ENCODE peak calls at places on chromosomes 7 and 10, in eight cellular contexts. Y, N, G, D, J, C, L and B are unnamed samples.
A peak's percentile ranks its signal among the peaks of the same experiment; 100 is the strongest.

GRCh38 chr10:126905776-126906703 is 812 bp downstream of the DOCK1 start:
- DNase-seq in N (peak; percentile 36), Y (no peak), L (no peak), J (no peak), G (no peak), C (no peak), D (no peak), B (peak; percentile 50)

GRCh38 chr7:157335256-157335655 is 1.5 kb upstream of the DNAJB6 start:
- DNase-seq in C (no peak), J (no peak), G (no peak), D (no peak), L (no peak), Y (no peak), N (no peak), B (no peak)

GRCh38 chr7:81150951-81151361 is 232.1 kb upstream of the SEMA3C start:
- DNase-seq in Y (no peak), C (no peak), J (no peak), L (no peak), N (no peak), D (peak; percentile 40), G (no peak), B (no peak)

GRCh38 chr7:103148131-103148993 is 537 bp downstream of the NAPEPLD start:
- DNase-seq in L (no peak), C (peak; percentile 8), J (no peak), N (no peak), G (no peak), Y (no peak), D (no peak), B (no peak)

GRCh38 chr10:69466689-69467088 is 15.4 kb downstream of the TSPAN15 start:
- DNase-seq in J (no peak), Y (no peak), N (no peak), C (no peak), G (no peak), L (no peak), D (peak; percentile 26), B (no peak)

GRCh38 chr10:63267414-63268138 is 134.4 kb downstream of the NRBF2 start:
- DNase-seq in N (peak; percentile 12), L (no peak), D (no peak), C (peak; percentile 29), G (peak; percentile 73), Y (no peak), J (no peak), B (no peak)

GRCh38 chr10:124287791-124288190 is 130.9 kb downstream of the OAT start:
- DNase-seq in Y (no peak), L (no peak), D (no peak), N (no peak), J (no peak), G (no peak), C (no peak), B (peak; percentile 37)

GRCh38 chr10:42691361-42692120 is 53.2 kb upstream of the ZNF33B start:
- DNase-seq in L (no peak), D (no peak), J (no peak), G (no peak), N (no peak), C (no peak), Y (no peak), B (no peak)

GRCh38 chr10:11712761-11713160 is 29.4 kb upstream of the ECHDC3 start:
- DNase-seq in D (no peak), C (no peak), J (no peak), L (no peak), G (no peak), N (no peak), Y (no peak), B (no peak)

GRCh38 chr10:7015457-7015856 is 395.4 kb downstream of the SFMBT2 start:
- DNase-seq in C (no peak), D (no peak), J (no peak), G (no peak), L (no peak), Y (no peak), N (no peak), B (no peak)

GRCh38 chr7:138338361-138338760 is 121.7 kb upstream of the TRIM24 start:
- DNase-seq in D (no peak), L (no peak), N (no peak), G (no peak), J (no peak), Y (peak; percentile 20), C (no peak), B (no peak)

GRCh38 chr7:50619684-50620083 is 54.5 kb upstream of the DDC start:
- DNase-seq in G (no peak), L (no peak), C (no peak), N (no peak), D (no peak), J (no peak), Y (no peak), B (no peak)

GRCh38 chr7:106563466-106564150 is 97.3 kb downstream of the CCDC71L start:
- DNase-seq in J (no peak), G (no peak), Y (no peak), N (no peak), L (no peak), D (no peak), C (no peak), B (no peak)

GRCh38 chr7:101112233-101112632 is 14.7 kb upstream of the SERPINE1 start:
- DNase-seq in N (no peak), G (no peak), L (no peak), J (no peak), Y (no peak), C (no peak), D (no peak), B (peak; percentile 90)